ENCODE peak calls at places on chromosomes 5 and 9, in nine cellular contexts. Z is fibroblast of lung, O is A673, I is endothelial cell of umbilical vein, P is mammary epithelial cell, W is PC-3, S is GM23248, E is HCT116, D is GM12878. L is an unnamed sample.
A peak's percentile ranks its signal among the peaks of the same experiment; 100 is the strongest.

GRCh38 chr5:149152317-149152746 is 11.0 kb downstream of the ABLIM3 start:
- DNase-seq in W (peak; percentile 62), D (no peak), S (peak; percentile 51), Z (peak; percentile 49), E (no peak), I (peak; percentile 80), O (no peak), P (no peak), L (no peak)

GRCh38 chr9:7033611-7034010 is 275.8 kb downstream of the KDM4C start:
- DNase-seq in O (no peak), P (no peak), D (no peak), E (no peak), S (no peak), Z (peak; percentile 33), I (no peak), W (no peak), L (no peak)

GRCh38 chr9:124183772-124184171 is 74.0 kb upstream of the NEK6 start:
- DNase-seq in O (no peak), Z (no peak), E (no peak), I (no peak), W (no peak), S (no peak), P (no peak), D (no peak), L (no peak)

GRCh38 chr9:129688285-129689043 is 23.0 kb downstream of the PRRX2 start:
- DNase-seq in S (no peak), W (no peak), D (no peak), I (no peak), E (no peak), Z (no peak), P (no peak), O (no peak), L (no peak)

GRCh38 chr5:108561416-108562204 is 179.7 kb upstream of the FBXL17 start:
- DNase-seq in P (no peak), D (no peak), I (no peak), Z (no peak), O (no peak), E (no peak), S (peak; percentile 51), W (no peak), L (no peak)

GRCh38 chr5:163682226-163682625 is 176.8 kb downstream of the MAT2B start:
- DNase-seq in O (no peak), S (peak; percentile 8), E (no peak), W (no peak), Z (peak; percentile 8), I (no peak), P (peak; percentile 69), D (no peak), L (no peak)

GRCh38 chr5:159883522-159883950 is 32.7 kb upstream of the ADRA1B start:
- DNase-seq in S (peak; percentile 94), D (no peak), W (peak; percentile 20), Z (peak; percentile 67), P (peak; percentile 66), I (no peak), E (no peak), O (no peak), L (no peak)

GRCh38 chr5:66903218-66903617 is 293.4 kb downstream of the CD180 start:
- DNase-seq in S (no peak), I (no peak), W (no peak), Z (no peak), D (no peak), O (no peak), E (no peak), P (no peak), L (no peak)

GRCh38 chr5:122602700-122603099 is 172.2 kb upstream of the SNX2 start:
- DNase-seq in S (no peak), W (no peak), I (no peak), E (no peak), O (no peak), Z (peak; percentile 14), P (no peak), D (no peak), L (no peak)

GRCh38 chr5:115962565-115963402 is 509 bp downstream of the LVRN start:
- DNase-seq in Z (peak; percentile 22), D (no peak), E (no peak), W (no peak), I (peak; percentile 43), O (no peak), S (peak; percentile 72), P (no peak), L (no peak)
- TF ChIP-seq EZH2 in Z (peak; percentile 83), D (peak; percentile 8), E (no peak), W (no peak), I (peak; percentile 74), O (peak; percentile 25), S (no peak), P (peak; percentile 89), L (no peak)

GRCh38 chr9:14317667-14318255 is 3.8 kb upstream of the NFIB start:
- DNase-seq in Z (no peak), S (no peak), E (no peak), P (no peak), W (no peak), D (no peak), I (peak; percentile 49), O (no peak), L (no peak)

GRCh38 chr9:14314929-14315753 is 1.2 kb upstream of the NFIB start:
- DNase-seq in P (peak; percentile 85), S (peak; percentile 69), D (no peak), I (peak; percentile 67), W (peak; percentile 85), E (no peak), Z (peak; percentile 91), O (peak; percentile 90), L (peak; percentile 57)

GRCh38 chr9:14314424-14314928 is 535 bp upstream of the NFIB start:
- DNase-seq in D (no peak), W (peak; percentile 82), P (peak; percentile 94), E (peak; percentile 19), I (peak; percentile 87), O (peak; percentile 86), Z (peak; percentile 94), S (peak; percentile 84), L (peak; percentile 54)

GRCh38 chr9:14316574-14317304 is 2.8 kb upstream of the NFIB start:
- DNase-seq in D (no peak), P (no peak), S (no peak), E (no peak), O (no peak), I (peak; percentile 49), W (no peak), Z (no peak), L (no peak)

DNA sequence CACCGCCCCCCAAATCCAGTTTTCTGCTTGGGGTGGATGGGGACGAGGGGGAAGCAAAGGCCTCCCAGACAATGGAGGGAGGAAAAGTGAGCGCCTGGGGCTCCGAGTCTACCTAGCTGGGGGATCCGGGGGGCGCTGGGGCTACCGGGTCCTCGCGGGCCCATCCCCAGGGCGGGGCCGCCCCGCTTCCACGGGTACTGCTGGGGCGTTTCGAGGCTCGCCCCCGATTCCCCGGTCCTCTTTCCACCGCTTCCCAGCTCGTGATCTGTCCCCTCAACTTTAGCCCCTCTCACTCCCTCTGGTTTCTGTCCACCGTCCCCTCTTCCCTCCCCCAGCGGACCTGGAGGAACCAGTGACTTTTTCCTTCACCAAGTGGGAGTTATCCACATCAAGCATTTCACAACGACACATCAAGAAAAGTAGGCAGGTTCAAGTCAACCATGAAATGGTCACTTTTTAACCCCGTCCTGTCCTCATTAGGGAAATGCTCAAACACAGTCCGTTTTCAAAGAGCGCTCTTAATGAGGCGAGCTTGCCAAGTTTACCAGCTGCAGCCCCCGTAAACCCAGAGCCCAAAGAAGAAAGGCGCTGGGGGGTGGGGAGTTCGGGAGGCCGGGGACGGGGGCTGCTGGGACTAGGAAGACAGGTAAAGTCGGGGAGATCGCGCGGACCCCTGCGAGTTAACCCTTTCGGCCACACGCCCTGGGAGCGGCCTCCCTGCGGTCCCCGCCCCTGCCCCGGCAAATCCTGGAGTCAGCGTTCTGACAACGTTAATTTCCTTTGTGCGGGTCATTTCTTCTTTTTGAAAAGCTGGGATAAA is 2.0 kb upstream of the NFIB start:
- DNase-seq in P (no peak), O (no peak), I (peak; percentile 75), Z (peak; percentile 56), S (peak; percentile 44), E (no peak), W (peak; percentile 40), D (no peak), L (no peak)
- TF ChIP-seq EZH2 in P (no peak), O (no peak), I (no peak), Z (no peak), S (no peak), E (no peak), W (no peak), D (no peak), L (no peak)

DNA sequence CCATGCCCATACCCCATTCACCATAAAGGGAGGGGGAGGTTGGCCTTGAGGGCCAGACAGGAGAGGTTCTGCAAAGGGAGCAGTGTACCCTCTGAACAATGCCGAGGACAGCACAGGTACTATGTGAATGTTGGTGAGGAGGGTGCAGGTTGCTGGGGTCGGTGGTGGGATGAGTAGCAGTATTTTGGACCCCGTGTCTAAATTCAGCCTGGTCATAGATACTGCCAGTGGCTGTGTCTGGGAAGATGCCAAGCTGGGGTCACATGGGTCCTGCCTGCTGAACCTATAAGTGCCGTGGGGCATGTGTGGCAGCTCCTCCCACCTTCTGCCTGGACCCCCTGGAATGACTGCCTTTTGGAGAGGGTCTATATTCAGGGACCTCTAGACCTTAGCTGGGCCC is 11.4 kb upstream of the SPINK4 start:
- DNase-seq in O (no peak), I (no peak), S (no peak), W (no peak), Z (no peak), P (no peak), E (no peak), D (no peak), L (no peak)
- TF ChIP-seq EZH2 in O (no peak), I (no peak), S (no peak), W (no peak), Z (no peak), P (no peak), E (no peak), D (no peak), L (no peak)

GRCh38 chr9:97502984-97503861 is 1.8 kb downstream of the TMOD1 start:
- DNase-seq in O (no peak), Z (no peak), W (no peak), P (no peak), D (no peak), E (no peak), I (no peak), S (no peak), L (no peak)

GRCh38 chr9:97501177-97501971 is at the start of gene TMOD1:
- DNase-seq in D (no peak), Z (peak; percentile 20), I (peak; percentile 55), S (peak; percentile 66), P (peak; percentile 52), E (peak; percentile 23), O (peak; percentile 66), W (peak; percentile 58), L (peak; percentile 76)

GRCh38 chr9:97502222-97502983 is 937 bp downstream of the TMOD1 start:
- DNase-seq in E (no peak), W (no peak), Z (no peak), S (no peak), D (no peak), P (no peak), O (no peak), I (no peak), L (no peak)

GRCh38 chr9:97500765-97501176 is 695 bp upstream of the TMOD1 start:
- DNase-seq in O (no peak), Z (no peak), S (no peak), W (no peak), E (no peak), P (no peak), I (no peak), D (no peak), L (no peak)

DNA sequence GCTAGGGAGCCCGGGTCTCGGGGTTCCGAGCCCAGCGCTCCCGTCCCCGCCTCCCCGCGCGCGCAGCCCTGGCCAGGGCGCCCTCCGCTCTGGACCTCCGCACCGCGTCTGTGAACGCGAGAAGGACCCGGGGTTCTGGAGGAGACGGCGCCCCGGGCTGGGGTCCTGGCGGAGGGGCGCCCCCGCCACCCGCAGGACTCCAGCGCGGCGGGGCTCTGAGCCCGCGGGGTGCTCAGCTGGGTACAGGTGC is 431 bp downstream of the TMOD1 start:
- DNase-seq in E (no peak), W (no peak), P (no peak), O (no peak), S (no peak), I (no peak), D (no peak), Z (no peak), L (no peak)
- TF ChIP-seq EZH2 in E (no peak), W (no peak), P (no peak), O (no peak), S (no peak), I (peak; percentile 62), D (no peak), Z (no peak), L (no peak)